ENCODE peak calls at places on chromosomes 11 and 22, in ten cellular contexts. P, Z, B, R, G, I, Y, F, L and H are unnamed samples.
A peak's percentile ranks its signal among the peaks of the same experiment; 100 is the strongest.

GRCh38 chr22:26552466-26552865 is 37.5 kb downstream of the TPST2 start:
- DNase-seq in P (no peak), Z (no peak), B (peak; percentile 54), R (no peak), G (no peak), I (no peak), Y (no peak), F (no peak), L (no peak), H (no peak)

GRCh38 chr22:48753752-48754517 is 1073.7 kb downstream of the BRD1 start:
- DNase-seq in P (no peak), Z (peak; percentile 21), B (no peak), R (no peak), G (no peak), I (no peak), Y (no peak), F (peak; percentile 63), L (no peak), H (no peak)

GRCh38 chr11:75465701-75466531 is 32.9 kb upstream of the KLHL35 start:
- DNase-seq in P (peak; percentile 20), Z (no peak), B (peak; percentile 70), R (no peak), G (peak; percentile 21), I (no peak), Y (no peak), F (no peak), L (no peak), H (no peak)

GRCh38 chr11:44030996-44031395 is 16.8 kb upstream of the ACCSL start:
- DNase-seq in P (no peak), Z (no peak), B (no peak), R (no peak), G (no peak), I (no peak), Y (no peak), F (peak; percentile 43), L (no peak), H (no peak)

GRCh38 chr11:126781942-126782341 is 218.6 kb downstream of the KIRREL3 start:
- DNase-seq in P (no peak), Z (no peak), B (no peak), R (no peak), G (no peak), I (no peak), Y (no peak), F (no peak), L (no peak), H (no peak)

GRCh38 chr11:9208726-9209501 is 56.2 kb downstream of the DENND5A start:
- DNase-seq in P (peak; percentile 26), Z (no peak), B (peak; percentile 58), R (peak; percentile 48), G (no peak), I (no peak), Y (no peak), F (no peak), L (no peak), H (no peak)

GRCh38 chr11:60875856-60876485 is 8.6 kb downstream of the ZP1 start:
- DNase-seq in P (no peak), Z (no peak), B (no peak), R (no peak), G (no peak), I (no peak), Y (no peak), F (peak; percentile 57), L (no peak), H (no peak)

GRCh38 chr11:124633355-124633754 is 10.7 kb downstream of the TBRG1 start:
- DNase-seq in P (no peak), Z (no peak), B (no peak), R (no peak), G (no peak), I (no peak), Y (no peak), F (no peak), L (no peak), H (no peak)

GRCh38 chr11:95827661-95828060 is 37.4 kb downstream of the CEP57 start:
- DNase-seq in P (no peak), Z (no peak), B (no peak), R (no peak), G (no peak), I (no peak), Y (no peak), F (no peak), L (no peak), H (no peak)

GRCh38 chr11:81237139-81237538 is 1496.5 kb downstream of the FAM181B start:
- DNase-seq in P (peak; percentile 68), Z (no peak), B (peak; percentile 11), R (no peak), G (no peak), I (no peak), Y (peak; percentile 7), F (no peak), L (no peak), H (peak; percentile 3)

GRCh38 chr11:111978028-111978771 is 41.1 kb downstream of the DIXDC1 start:
- DNase-seq in P (peak; percentile 85), Z (peak; percentile 85), B (peak; percentile 77), R (no peak), G (no peak), I (no peak), Y (no peak), F (no peak), L (no peak), H (no peak)

GRCh38 chr22:30572840-30573593 is 1.4 kb downstream of the GAL3ST1 start:
- DNase-seq in P (no peak), Z (no peak), B (no peak), R (no peak), G (no peak), I (no peak), Y (no peak), F (no peak), L (no peak), H (no peak)

DNA sequence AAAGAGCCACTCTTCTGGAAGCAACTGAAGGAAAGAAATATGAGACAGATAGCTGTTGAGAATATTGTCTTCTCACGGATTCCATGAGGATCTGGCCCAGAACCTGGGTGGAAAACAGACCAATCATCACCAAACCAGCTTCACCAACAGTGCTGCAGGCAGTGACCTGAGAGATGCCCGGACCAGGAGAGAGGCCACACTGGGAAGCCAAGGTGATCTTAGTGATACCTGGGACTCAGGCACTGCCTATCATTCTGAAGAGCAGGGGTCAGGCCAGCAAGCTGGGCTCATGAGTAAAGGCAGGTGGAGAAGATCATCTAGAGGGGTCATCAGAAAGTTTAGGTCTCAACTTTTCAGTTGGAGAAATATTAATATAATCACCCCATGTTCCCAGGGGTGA is 595.8 kb upstream of the CADM1 start:
- DNase-seq in P (no peak), Z (no peak), B (no peak), R (no peak), G (no peak), I (no peak), Y (no peak), F (no peak), L (no peak), H (no peak)
- TF ChIP-seq CTCF in P (no peak), Z (no peak), B (no peak), R (no peak), G (no peak), I (no peak), Y (no peak), F (no peak), L (no peak), H (no peak)

GRCh38 chr11:16883179-16883578 is 131.0 kb downstream of the PLEKHA7 start:
- DNase-seq in P (peak; percentile 39), Z (no peak), B (no peak), R (no peak), G (no peak), I (no peak), Y (no peak), F (no peak), L (no peak), H (no peak)
- TF ChIP-seq CTCF in P (peak; percentile 6), Z (no peak), B (no peak), R (no peak), G (no peak), I (no peak), Y (peak; percentile 6), F (no peak), L (no peak), H (no peak)

GRCh38 chr11:65477271-65478029 is 21.4 kb upstream of the MALAT1 start:
- DNase-seq in P (peak; percentile 94), Z (peak; percentile 98), B (peak; percentile 93), R (peak; percentile 93), G (no peak), I (peak; percentile 95), Y (peak; percentile 95), F (peak; percentile 99), L (peak; percentile 71), H (peak; percentile 95)

GRCh38 chr11:65478411-65479183 is 20.2 kb upstream of the MALAT1 start:
- DNase-seq in P (no peak), Z (no peak), B (peak; percentile 70), R (no peak), G (no peak), I (no peak), Y (no peak), F (peak; percentile 80), L (no peak), H (no peak)

GRCh38 chr11:65482306-65482850 is 16.5 kb upstream of the MALAT1 start:
- DNase-seq in P (no peak), Z (no peak), B (peak; percentile 53), R (no peak), G (no peak), I (no peak), Y (no peak), F (no peak), L (no peak), H (no peak)

GRCh38 chr11:65476632-65477270 is 22.1 kb upstream of the MALAT1 start:
- DNase-seq in P (no peak), Z (no peak), B (no peak), R (no peak), G (no peak), I (no peak), Y (peak; percentile 48), F (no peak), L (no peak), H (no peak)

GRCh38 chr11:65479184-65480145 is 19.4 kb upstream of the MALAT1 start:
- DNase-seq in P (no peak), Z (no peak), B (peak; percentile 89), R (no peak), G (peak; percentile 81), I (no peak), Y (peak; percentile 25), F (peak; percentile 83), L (no peak), H (no peak)
- TF ChIP-seq CTCF in P (peak; percentile 43), Z (peak; percentile 20), B (peak; percentile 41), R (peak; percentile 13), G (peak; percentile 52), I (peak; percentile 7), Y (peak; percentile 35), F (peak; percentile 23), L (no peak), H (peak; percentile 36)

DNA sequence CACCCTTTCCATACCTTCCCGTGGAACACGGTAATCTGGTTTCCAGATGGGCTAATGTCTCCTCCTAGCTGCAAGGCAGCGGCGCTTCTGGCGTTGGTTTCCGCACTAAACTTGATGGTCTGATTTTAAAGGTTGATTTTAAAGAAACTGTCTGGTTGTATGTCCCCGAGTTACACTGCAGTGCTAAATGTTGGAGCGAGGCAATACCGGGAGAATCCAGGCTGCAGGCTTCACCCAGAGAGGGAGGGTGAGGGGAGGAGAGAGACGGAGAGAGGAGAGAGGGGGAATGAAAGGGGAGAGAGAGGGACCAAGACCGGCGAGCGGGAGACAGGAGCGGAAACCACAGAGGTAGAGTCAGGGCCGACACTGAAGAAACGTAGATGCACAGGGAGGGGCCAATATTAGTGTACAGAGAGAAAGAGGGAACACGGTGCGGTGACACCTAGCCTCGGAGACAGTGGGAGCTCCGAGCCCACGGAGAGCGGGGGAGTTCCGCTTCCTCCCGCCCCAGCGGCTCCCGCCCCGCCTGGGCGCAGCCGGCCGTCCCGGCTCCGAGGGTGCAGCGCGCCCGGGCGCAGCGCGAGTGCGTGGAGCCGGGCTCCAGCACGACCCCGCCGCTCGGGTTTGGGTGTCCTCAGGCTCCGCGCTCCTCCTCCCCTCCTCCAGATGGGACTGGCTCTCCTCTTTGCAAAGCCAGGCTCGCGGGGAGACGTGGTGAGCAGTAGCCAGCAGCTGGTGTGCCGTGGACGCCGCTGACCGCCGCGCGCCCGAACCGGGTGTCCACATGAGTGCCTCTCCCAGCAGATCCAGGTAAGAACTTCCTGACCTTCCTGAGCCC is 71.9 kb upstream of the GRAMD1B start:
- DNase-seq in P (peak; percentile 60), Z (no peak), B (peak; percentile 8), R (peak; percentile 72), G (no peak), I (peak; percentile 30), Y (peak; percentile 79), F (no peak), L (no peak), H (peak; percentile 79)
- TF ChIP-seq CTCF in P (peak; percentile 24), Z (no peak), B (no peak), R (peak; percentile 25), G (no peak), I (no peak), Y (peak; percentile 29), F (no peak), L (no peak), H (no peak)